ENCODE peak calls at places on chromosomes 6 and 20, in five cellular contexts. B is central memory CD4-positive, alpha-beta T cell; K is NCI-H1417; N is HAP-1; V is stimulated activated naive CD8-positive, alpha-beta T cell treated with anti-CD3 and anti-CD28 coated beads, Interleukin-15, Interleukin-2, amounts not matched to agents 100 U/mL and 50 U/mL, for 24 hours. P is an unnamed sample.

GRCh38 chr20:38805502-38805957 is at the start of gene PPP1R16B:
- DNase-seq in V (peak), N (peak), K (peak), B (peak), P (peak)

GRCh38 chr20:57794600-57795346 is 85.0 kb upstream of the PMEPA1 start:
- DNase-seq in N (no peak), B (no peak), K (peak), V (no peak), P (peak)

GRCh38 chr20:40191573-40191972 is 497.5 kb downstream of the MAFB start:
- DNase-seq in V (no peak), N (no peak), K (no peak), B (no peak), P (no peak)

GRCh38 chr20:36832791-36833190 is 43.1 kb upstream of the TLDC2 start:
- DNase-seq in K (no peak), V (no peak), N (no peak), B (no peak), P (no peak)

GRCh38 chr6:3522561-3523287 is 65.9 kb upstream of the SLC22A23 start:
- DNase-seq in V (no peak), B (no peak), K (no peak), N (no peak), P (no peak)

GRCh38 chr20:62355527-62356142 is 11.5 kb downstream of the LAMA5 start:
- DNase-seq in K (peak), N (no peak), B (no peak), V (no peak), P (no peak)

GRCh38 chr6:7888587-7889357 is 21.8 kb downstream of the TXNDC5 start:
- DNase-seq in N (no peak), V (no peak), K (no peak), B (no peak), P (no peak)

GRCh38 chr6:158666637-158667359 is 16.9 kb downstream of the SYTL3 start:
- DNase-seq in K (no peak), V (no peak), B (no peak), N (no peak), P (no peak)

GRCh38 chr6:9140861-9141534 is 705.7 kb upstream of the SLC35B3 start:
- DNase-seq in K (peak), N (no peak), B (no peak), V (no peak), P (no peak)

GRCh38 chr20:41177636-41178035 is 40.3 kb downstream of the PLCG1 start:
- DNase-seq in K (no peak), B (no peak), V (no peak), N (peak), P (no peak)

GRCh38 chr20:9287826-9288225 is 218.9 kb downstream of the PLCB4 start:
- DNase-seq in V (no peak), K (no peak), B (no peak), N (no peak), P (no peak)

GRCh38 chr6:36618366-36619355 is 24.5 kb downstream of the SRSF3 start:
- DNase-seq in N (no peak), B (no peak), V (no peak), K (no peak), P (no peak)

GRCh38 chr6:131825946-131826345 is 18.1 kb downstream of the ENPP1 start:
- DNase-seq in V (no peak), K (no peak), N (no peak), B (no peak), P (no peak)

GRCh38 chr6:22025468-22026159 is 271.2 kb downstream of the PRL start:
- DNase-seq in B (no peak), V (peak), K (peak), N (peak), P (peak)

GRCh38 chr6:54366647-54367327 is 58.5 kb downstream of the TINAG start:
- DNase-seq in K (no peak), N (no peak), V (no peak), B (no peak), P (no peak)

GRCh38 chr20:44762466-44763140 is 16.9 kb downstream of the KCNK15 start:
- DNase-seq in B (no peak), K (peak), V (no peak), N (no peak), P (no peak)

GRCh38 chr6:132147530-132148011 is 196.4 kb upstream of the CCN2 start:
- DNase-seq in V (no peak), N (no peak), B (no peak), K (no peak), P (no peak)

GRCh38 chr6:13836170-13836569 is 21.8 kb upstream of the MCUR1 start:
- DNase-seq in B (no peak), V (no peak), K (no peak), N (no peak), P (no peak)

GRCh38 chr6:36873612-36874011 is 991 bp downstream of the PPIL1 start:
- DNase-seq in N (no peak), K (no peak), V (no peak), B (no peak), P (no peak)

GRCh38 chr6:42482126-42482525 is 30.4 kb upstream of the TRERF1 start:
- DNase-seq in K (no peak), V (no peak), N (peak), B (no peak), P (no peak)

GRCh38 chr20:43583982-43584432 is 6.7 kb upstream of the IFT52 start:
- DNase-seq in B (no peak), N (no peak), K (no peak), V (no peak), P (no peak)

GRCh38 chr20:1474817-1475603 is 8.4 kb upstream of the NSFL1C start:
- DNase-seq in B (no peak), N (no peak), K (no peak), V (no peak), P (peak)

GRCh38 chr20:271069-271468 is 13.5 kb downstream of the DEFB132 start:
- DNase-seq in K (no peak), B (no peak), V (no peak), N (no peak), P (no peak)

GRCh38 chr20:13825465-13825864 is 40.6 kb downstream of the NDUFAF5 start:
- DNase-seq in V (no peak), B (no peak), N (no peak), K (no peak), P (no peak)

GRCh38 chr20:18276821-18277220 is 11.5 kb upstream of the ZNF133 start:
- DNase-seq in K (peak), N (peak), B (peak), V (peak), P (peak)

GRCh38 chr20:50226093-50226974 is 35.7 kb downstream of the CEBPB start:
- DNase-seq in V (peak), B (no peak), K (no peak), N (no peak), P (no peak)

GRCh38 chr20:64063389-64064144 is 569 bp downstream of the TCEA2 start:
- DNase-seq in K (no peak), N (peak), B (no peak), V (peak), P (peak)

GRCh38 chr20:63124782-63125580 is 91.0 kb downstream of the YTHDF1 start:
- DNase-seq in B (no peak), V (no peak), K (no peak), N (peak), P (no peak)

P was measured in NCI-H526.